ENCODE peak calls at places on chromosomes 6 and 20, in seven cellular contexts. E is Panc1, Y is PC-3, N is GM23248, A is stomach, S is LNCaP clone FGC, I is cardiac fibroblast. R is an unnamed sample.

GRCh38 chr6:17125407-17125806 is 23.6 kb downstream of the STMND1 start:
- DNase-seq in E (no peak), Y (no peak), N (no peak), A (no peak), S (no peak), I (no peak), R (no peak)

GRCh38 chr6:142761756-142762155 is 183.2 kb downstream of the HIVEP2 start:
- DNase-seq in E (no peak), Y (no peak), N (no peak), A (no peak), S (no peak), I (no peak), R (no peak)

GRCh38 chr6:148535976-148536375 is 193.3 kb downstream of the SASH1 start:
- DNase-seq in E (no peak), Y (no peak), N (peak), A (no peak), S (no peak), I (peak), R (peak)

GRCh38 chr6:11702039-11702795 is 76.4 kb downstream of the ADTRP start:
- DNase-seq in E (no peak), Y (peak), N (peak), A (no peak), S (no peak), I (peak), R (peak)

GRCh38 chr20:4601630-4602296 is 119.9 kb upstream of the PRND start:
- DNase-seq in E (no peak), Y (peak), N (peak), A (no peak), S (no peak), I (no peak), R (peak)

GRCh38 chr6:99334526-99335127 is 14.8 kb downstream of the FAXC start:
- DNase-seq in E (peak), Y (peak), N (peak), A (no peak), S (peak), I (peak), R (peak)

GRCh38 chr6:138088307-138088744 is 18.9 kb downstream of the PERP start:
- DNase-seq in E (peak), Y (peak), N (peak), A (peak), S (peak), I (peak), R (peak)

GRCh38 chr20:6381887-6382286 is 259.1 kb upstream of the FERMT1 start:
- DNase-seq in E (no peak), Y (peak), N (peak), A (no peak), S (no peak), I (peak), R (no peak)

GRCh38 chr20:12970372-12970821 is 38.4 kb upstream of the SPTLC3 start:
- DNase-seq in E (peak), Y (peak), N (peak), A (no peak), S (no peak), I (peak), R (peak)

GRCh38 chr6:106066984-106067383 is 19.2 kb upstream of the PRDM1 start:
- DNase-seq in E (no peak), Y (no peak), N (no peak), A (no peak), S (no peak), I (peak), R (peak)

GRCh38 chr20:53736757-53737403 is 143.2 kb upstream of the ZNF217 start:
- DNase-seq in E (peak), Y (peak), N (peak), A (no peak), S (no peak), I (peak), R (no peak)

DNA sequence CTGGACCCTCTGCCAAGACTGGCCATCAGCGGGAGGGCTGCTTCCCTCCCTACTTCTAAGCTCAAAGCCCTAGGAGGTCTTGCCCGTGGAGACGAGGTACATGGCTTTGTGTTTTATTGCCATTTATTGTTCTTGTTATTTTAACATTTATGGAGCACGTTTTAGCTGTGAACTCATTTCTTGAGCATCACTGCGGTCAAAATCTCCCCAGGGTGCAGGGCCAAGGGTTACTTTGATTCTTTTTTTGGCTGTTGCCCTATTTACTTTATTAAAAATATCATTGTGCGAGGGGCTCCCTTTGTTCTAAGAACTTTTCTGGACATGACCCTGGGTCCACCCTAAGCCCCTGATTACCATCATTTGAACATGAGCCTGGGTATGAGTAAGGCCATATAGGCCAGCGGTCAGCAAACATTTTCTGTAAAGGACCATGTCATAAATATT is 51.6 kb downstream of the EYA2 start:
- DNase-seq in E (no peak), Y (no peak), N (no peak), A (no peak), S (no peak), I (peak), R (no peak)
- H3K4me3 ChIP-seq in E (no peak), Y (no peak), N (no peak), A (no peak), S (no peak), I (no peak), R (no peak)

GRCh38 chr6:43369174-43370002 is at the start of gene ZNF318:
- DNase-seq in E (peak), Y (peak), N (peak), A (peak), S (peak), I (peak), R (peak)
- H3K4me3 ChIP-seq in E (peak), Y (peak), N (peak), A (peak), S (peak), I (peak), R (peak)

GRCh38 chr6:128518531-128519131 is 1.8 kb downstream of the PTPRK start:
- DNase-seq in E (no peak), Y (peak), N (peak), A (no peak), S (no peak), I (peak), R (no peak)

GRCh38 chr6:128520436-128521301 is at the start of gene PTPRK:
- DNase-seq in E (no peak), Y (peak), N (peak), A (peak), S (peak), I (peak), R (peak)

GRCh38 chr6:128519931-128520435 is 416 bp downstream of the PTPRK start:
- DNase-seq in E (no peak), Y (no peak), N (peak), A (peak), S (no peak), I (peak), R (no peak)

GRCh38 chr6:128521302-128521632 is 868 bp upstream of the PTPRK start:
- DNase-seq in E (no peak), Y (no peak), N (peak), A (no peak), S (no peak), I (peak), R (peak)

GRCh38 chr6:128519132-128519930 is 1.1 kb downstream of the PTPRK start:
- DNase-seq in E (no peak), Y (peak), N (peak), A (peak), S (no peak), I (peak), R (no peak)
- H3K4me3 ChIP-seq in E (peak), Y (peak), N (peak), A (peak), S (peak), I (peak), R (peak)

DNA sequence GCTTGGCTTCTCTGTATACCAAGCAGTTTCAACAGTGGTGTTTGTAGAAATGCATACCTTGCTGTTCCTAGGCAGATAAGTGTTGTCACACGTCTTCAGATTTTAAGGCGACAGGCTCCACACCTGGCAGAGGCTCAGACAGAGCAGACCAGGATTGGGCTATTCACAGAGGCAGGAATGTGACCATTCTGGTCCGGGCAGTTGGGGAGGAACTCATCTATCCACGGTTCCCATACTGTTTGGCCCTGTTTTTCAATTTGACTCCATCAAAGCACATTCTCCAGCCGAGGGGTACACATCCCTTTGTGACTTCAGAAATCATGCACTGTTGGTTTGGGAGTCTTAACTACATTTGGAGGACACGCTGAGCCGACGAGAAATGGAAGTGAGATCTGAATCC is 45.5 kb downstream of the UTRN start:
- DNase-seq in E (no peak), Y (peak), N (no peak), A (peak), S (peak), I (no peak), R (no peak)
- H3K4me3 ChIP-seq in E (no peak), Y (peak), N (no peak), A (no peak), S (peak), I (no peak), R (no peak)